ENCODE peak calls at places on chromosomes 12 and 14, in eight cellular contexts. One of them, this sample, is unnamed.
A peak's percentile ranks its signal among the peaks of the same experiment; 100 is the strongest.

GRCh38 chr12:115857160-115857920 is 420.2 kb downstream of the MED13L start:
- DNase-seq in AG09319: no peak
- DNase-seq in HuH-7.5: no peak
- DNase-seq in CD8-positive, alpha-beta T cell: no peak
- DNase-seq in SK-MEL-5: peak; percentile 21
- DNase-seq in left lobe of liver: no peak
- DNase-seq in D341Med: no peak
- DNase-seq in fibroblast of the conjunctiva: no peak
- DNase-seq in this sample: no peak

GRCh38 chr12:52804029-52804428 is 8.1 kb upstream of the KRT3 start:
- DNase-seq in AG09319: no peak
- DNase-seq in HuH-7.5: no peak
- DNase-seq in CD8-positive, alpha-beta T cell: no peak
- DNase-seq in SK-MEL-5: no peak
- DNase-seq in left lobe of liver: no peak
- DNase-seq in D341Med: no peak
- DNase-seq in fibroblast of the conjunctiva: no peak
- DNase-seq in this sample: no peak

GRCh38 chr12:93195511-93195910 is 182.2 kb upstream of the NUDT4 start:
- DNase-seq in AG09319: no peak
- DNase-seq in HuH-7.5: no peak
- DNase-seq in CD8-positive, alpha-beta T cell: no peak
- DNase-seq in SK-MEL-5: no peak
- DNase-seq in left lobe of liver: no peak
- DNase-seq in D341Med: no peak
- DNase-seq in fibroblast of the conjunctiva: no peak
- DNase-seq in this sample: no peak

GRCh38 chr14:103372552-103373304 is 12.5 kb upstream of the MARK3 start:
- DNase-seq in AG09319: peak; percentile 54
- DNase-seq in HuH-7.5: no peak
- DNase-seq in CD8-positive, alpha-beta T cell: no peak
- DNase-seq in SK-MEL-5: peak; percentile 51
- DNase-seq in left lobe of liver: no peak
- DNase-seq in D341Med: no peak
- DNase-seq in fibroblast of the conjunctiva: peak; percentile 60
- DNase-seq in this sample: no peak

GRCh38 chr12:13173537-13173936 is 23.0 kb upstream of the EMP1 start:
- DNase-seq in AG09319: peak; percentile 67
- DNase-seq in HuH-7.5: no peak
- DNase-seq in CD8-positive, alpha-beta T cell: no peak
- DNase-seq in SK-MEL-5: peak; percentile 84
- DNase-seq in left lobe of liver: no peak
- DNase-seq in D341Med: no peak
- DNase-seq in fibroblast of the conjunctiva: peak; percentile 80
- DNase-seq in this sample: no peak

GRCh38 chr12:19430988-19431387 is 8.3 kb upstream of the AEBP2 start:
- DNase-seq in AG09319: no peak
- DNase-seq in HuH-7.5: no peak
- DNase-seq in CD8-positive, alpha-beta T cell: no peak
- DNase-seq in SK-MEL-5: no peak
- DNase-seq in left lobe of liver: no peak
- DNase-seq in D341Med: no peak
- DNase-seq in fibroblast of the conjunctiva: no peak
- DNase-seq in this sample: no peak

GRCh38 chr12:105671720-105672119 is 341.2 kb downstream of the C12orf75 start:
- DNase-seq in AG09319: no peak
- DNase-seq in HuH-7.5: no peak
- DNase-seq in CD8-positive, alpha-beta T cell: no peak
- DNase-seq in SK-MEL-5: no peak
- DNase-seq in left lobe of liver: no peak
- DNase-seq in D341Med: no peak
- DNase-seq in fibroblast of the conjunctiva: no peak
- DNase-seq in this sample: no peak

GRCh38 chr14:76091036-76091435 is 60.7 kb upstream of the GPATCH2L start:
- DNase-seq in AG09319: no peak
- DNase-seq in HuH-7.5: peak; percentile 57
- DNase-seq in CD8-positive, alpha-beta T cell: no peak
- DNase-seq in SK-MEL-5: peak; percentile 44
- DNase-seq in left lobe of liver: no peak
- DNase-seq in D341Med: no peak
- DNase-seq in fibroblast of the conjunctiva: no peak
- DNase-seq in this sample: no peak

GRCh38 chr14:55572578-55572977 is 7.4 kb upstream of the KTN1 start:
- DNase-seq in AG09319: no peak
- DNase-seq in HuH-7.5: no peak
- DNase-seq in CD8-positive, alpha-beta T cell: no peak
- DNase-seq in SK-MEL-5: no peak
- DNase-seq in left lobe of liver: no peak
- DNase-seq in D341Med: no peak
- DNase-seq in fibroblast of the conjunctiva: no peak
- DNase-seq in this sample: no peak

GRCh38 chr12:14239935-14240872 is 125.3 kb upstream of the ATF7IP start:
- DNase-seq in AG09319: no peak
- DNase-seq in HuH-7.5: no peak
- DNase-seq in CD8-positive, alpha-beta T cell: no peak
- DNase-seq in SK-MEL-5: no peak
- DNase-seq in left lobe of liver: no peak
- DNase-seq in D341Med: peak; percentile 53
- DNase-seq in fibroblast of the conjunctiva: no peak
- DNase-seq in this sample: no peak